ENCODE peak calls at places on chromosome 13, in five cellular contexts. U is Jurkat, Clone E6-1; G is WTC11; J is cardiac fibroblast; E is activated T-cell treated with anti-CD3 and anti-CD28 coated beads for 4 hours. H is an unnamed sample.

GRCh38 chr13:38921081-38921480 is 69.5 kb downstream of the STOML3 start:
- DNase-seq in U (no peak), G (no peak), J (no peak), E (no peak), H (no peak)

GRCh38 chr13:23488442-23488841 is 54.9 kb upstream of the SACS start:
- DNase-seq in U (no peak), G (no peak), J (peak; percentile 59), E (no peak), H (no peak)

GRCh38 chr13:92175330-92175729 is 776.9 kb downstream of the GPC5 start:
- DNase-seq in U (peak; percentile 48), G (peak; percentile 17), J (peak; percentile 30), E (no peak), H (no peak)

GRCh38 chr13:48493851-48494250 is 39.0 kb downstream of the RCBTB2 start:
- DNase-seq in U (no peak), G (no peak), J (peak; percentile 49), E (no peak), H (no peak)

GRCh38 chr13:109155301-109155761 is 525.9 kb downstream of the MYO16 start:
- DNase-seq in U (no peak), G (no peak), J (peak; percentile 78), E (no peak), H (no peak)

GRCh38 chr13:80441968-80442367 is 101.0 kb upstream of the SPRY2 start:
- DNase-seq in U (no peak), G (no peak), J (peak; percentile 75), E (no peak), H (no peak)

GRCh38 chr13:44237276-44237767 is 136.3 kb upstream of the SERP2 start:
- DNase-seq in U (no peak), G (no peak), J (peak; percentile 99), E (no peak), H (peak; percentile 66)

GRCh38 chr13:80297503-80297902 is 43.4 kb downstream of the SPRY2 start:
- DNase-seq in U (no peak), G (no peak), J (no peak), E (no peak), H (no peak)

GRCh38 chr13:23688336-23688735 is 118.1 kb downstream of the TNFRSF19 start:
- DNase-seq in U (no peak), G (no peak), J (no peak), E (no peak), H (no peak)

GRCh38 chr13:46097015-46097414 is 7.8 kb downstream of the CPB2 start:
- DNase-seq in U (no peak), G (no peak), J (peak; percentile 2), E (no peak), H (no peak)

GRCh38 chr13:20566917-20567755 is at the start of gene IFT88:
- DNase-seq in U (peak; percentile 74), G (peak; percentile 88), J (peak; percentile 84), E (peak; percentile 77), H (peak; percentile 93)

GRCh38 chr13:20128459-20128927 is 32.4 kb downstream of the GJA3 start:
- DNase-seq in U (no peak), G (peak; percentile 41), J (no peak), E (no peak), H (no peak)

GRCh38 chr13:96003304-96003703 is 49.9 kb downstream of the UGGT2 start:
- DNase-seq in U (no peak), G (no peak), J (peak; percentile 53), E (no peak), H (no peak)

GRCh38 chr13:98436379-98436909 is 140.5 kb downstream of the STK24 start:
- DNase-seq in U (no peak), G (no peak), J (no peak), E (no peak), H (no peak)

GRCh38 chr13:111368091-111368490 is 47.6 kb downstream of the TEX29 start:
- DNase-seq in U (no peak), G (no peak), J (no peak), E (no peak), H (no peak)

GRCh38 chr13:26474286-26474685 is 83.2 kb upstream of the WASF3 start:
- DNase-seq in U (no peak), G (no peak), J (no peak), E (no peak), H (no peak)

GRCh38 chr13:25473864-25474263 is 102.1 kb downstream of the ATP8A2 start:
- DNase-seq in U (no peak), G (no peak), J (no peak), E (no peak), H (no peak)

GRCh38 chr13:25114220-25114619 is 18.3 kb downstream of the PABPC3 start:
- DNase-seq in U (peak; percentile 76), G (peak; percentile 88), J (peak; percentile 78), E (peak; percentile 36), H (peak; percentile 62)

GRCh38 chr13:43804461-43805070 is 17.8 kb upstream of the ENOX1 start:
- DNase-seq in U (peak; percentile 54), G (no peak), J (peak; percentile 91), E (no peak), H (no peak)

GRCh38 chr13:40653558-40654318 is 12.7 kb downstream of the FOXO1 start:
- DNase-seq in U (no peak), G (no peak), J (peak; percentile 31), E (no peak), H (no peak)